ENCODE peak calls at places on chromosomes 16 and 17, in eight cellular contexts. Y is GM12865; O is CD8-positive, alpha-beta memory T cell; K is HTR-8/SVneo; L is ELR; F is AG04449; C is neural progenitor cell; U is PC-9. W is an unnamed sample.
A peak's percentile ranks its signal among the peaks of the same experiment; 100 is the strongest.

GRCh38 chr16:16971042-16971441 is 499.7 kb downstream of the XYLT1 start:
- DNase-seq in L (no peak), K (no peak), C (no peak), U (no peak), O (no peak), Y (no peak), F (no peak), W (no peak)

GRCh38 chr16:68995011-68995504 is 110.4 kb upstream of the HAS3 start:
- DNase-seq in C (peak; percentile 59), F (no peak), O (no peak), K (peak; percentile 64), Y (peak; percentile 47), U (peak; percentile 25), L (peak; percentile 80), W (peak; percentile 70)

GRCh38 chr17:12463102-12463501 is 202.6 kb upstream of the MYOCD start:
- DNase-seq in Y (no peak), O (no peak), U (no peak), K (no peak), C (no peak), F (peak; percentile 81), L (peak; percentile 19), W (no peak)

GRCh38 chr17:44128383-44128782 is 4.9 kb upstream of the HDAC5 start:
- DNase-seq in Y (no peak), U (no peak), L (no peak), F (no peak), C (no peak), K (no peak), O (no peak), W (no peak)

GRCh38 chr17:43907425-43907981 is at the start of gene MPP2:
- DNase-seq in F (no peak), Y (peak; percentile 19), C (peak; percentile 95), L (peak; percentile 80), O (peak; percentile 46), K (peak; percentile 88), U (no peak), W (peak; percentile 58)

GRCh38 chr17:17824119-17824779 is 12.5 kb downstream of the SREBF1 start:
- DNase-seq in K (no peak), L (no peak), U (no peak), F (no peak), C (peak; percentile 37), O (no peak), Y (peak; percentile 38), W (peak; percentile 21)

GRCh38 chr17:40178021-40178601 is 841 bp downstream of the RAPGEFL1 start:
- DNase-seq in O (no peak), K (no peak), U (no peak), L (no peak), F (no peak), C (peak; percentile 60), Y (no peak), W (no peak)

GRCh38 chr17:37148171-37148570 is 199.4 kb downstream of the AATF start:
- DNase-seq in Y (no peak), O (no peak), L (no peak), F (no peak), K (no peak), C (no peak), U (no peak), W (peak; percentile 15)

GRCh38 chr16:66250686-66251405 is 115.6 kb upstream of the CDH5 start:
- DNase-seq in K (no peak), U (no peak), L (peak; percentile 19), O (no peak), C (no peak), F (peak; percentile 40), Y (no peak), W (no peak)

GRCh38 chr16:30041841-30042240 is 10.8 kb upstream of the TLCD3B start:
- DNase-seq in O (no peak), Y (no peak), U (no peak), F (no peak), C (no peak), L (peak; percentile 72), K (no peak), W (peak; percentile 68)

GRCh38 chr16:27980076-27980775 is 83.3 kb downstream of the GSG1L start:
- DNase-seq in K (no peak), C (no peak), O (no peak), U (no peak), F (no peak), Y (no peak), L (no peak), W (no peak)

GRCh38 chr16:78926723-78927200 is 673.8 kb downstream of the MAF start:
- DNase-seq in U (no peak), C (no peak), O (no peak), K (no peak), F (no peak), Y (no peak), L (no peak), W (no peak)

GRCh38 chr17:73420897-73421296 is 109.1 kb upstream of the CDC42EP4 start:
- DNase-seq in C (no peak), L (peak; percentile 88), F (no peak), U (peak; percentile 16), O (no peak), Y (peak; percentile 13), K (peak; percentile 51), W (no peak)

GRCh38 chr17:33964344-33964979 is 290.6 kb upstream of the CCL2 start:
- DNase-seq in C (no peak), F (no peak), U (no peak), O (peak; percentile 20), Y (peak; percentile 90), K (no peak), L (no peak), W (no peak)

GRCh38 chr16:23298290-23298689 is 3.8 kb upstream of the SCNN1B start:
- DNase-seq in Y (no peak), O (no peak), K (no peak), F (no peak), L (no peak), U (no peak), C (no peak), W (no peak)

GRCh38 chr16:83068686-83069085 is 441.9 kb downstream of the CDH13 start:
- DNase-seq in K (peak; percentile 4), Y (no peak), U (no peak), O (no peak), F (no peak), L (peak; percentile 31), C (no peak), W (peak; percentile 80)

GRCh38 chr17:80364091-80364691 is 50.8 kb upstream of the ENDOV start:
- DNase-seq in U (peak; percentile 13), L (peak; percentile 44), O (no peak), F (no peak), K (peak; percentile 24), C (peak; percentile 63), Y (no peak), W (peak; percentile 40)

GRCh38 chr16:80350066-80350465 is 190.7 kb upstream of the DYNLRB2 start:
- DNase-seq in Y (no peak), L (no peak), O (no peak), C (no peak), F (no peak), U (no peak), K (no peak), W (no peak)

GRCh38 chr16:60142991-60143705 is 1409.0 kb upstream of the GOT2 start:
- DNase-seq in L (peak; percentile 72), F (no peak), Y (no peak), C (no peak), U (no peak), K (peak; percentile 2), O (no peak), W (no peak)

GRCh38 chr16:66515543-66516171 is 34.3 kb downstream of the TK2 start:
- DNase-seq in C (no peak), F (no peak), L (peak; percentile 70), Y (peak; percentile 35), K (no peak), O (no peak), U (no peak), W (peak; percentile 81)

GRCh38 chr16:24975428-24975889 is 39.7 kb downstream of the ARHGAP17 start:
- DNase-seq in Y (peak; percentile 89), U (no peak), O (no peak), L (peak; percentile 43), K (no peak), F (no peak), C (no peak), W (no peak)

GRCh38 chr17:78890111-78890897 is 12.7 kb downstream of the CEP295NL start:
- DNase-seq in Y (peak; percentile 17), K (no peak), L (no peak), O (peak; percentile 34), F (no peak), U (no peak), C (no peak), W (no peak)

GRCh38 chr16:48627148-48627547 is 17.2 kb upstream of the N4BP1 start:
- DNase-seq in F (no peak), Y (no peak), L (no peak), K (no peak), U (no peak), O (no peak), C (no peak), W (no peak)

GRCh38 chr17:73641779-73642580 is 2.3 kb downstream of the SDK2 start:
- DNase-seq in K (no peak), C (peak; percentile 24), F (no peak), L (no peak), U (no peak), O (no peak), Y (no peak), W (no peak)

GRCh38 chr16:64687089-64687488 is 434.8 kb downstream of the CDH11 start:
- DNase-seq in C (no peak), Y (no peak), K (no peak), F (no peak), U (no peak), O (no peak), L (no peak), W (no peak)

GRCh38 chr17:46832945-46833839 is 14.7 kb upstream of the WNT3 start:
- DNase-seq in Y (no peak), F (no peak), K (no peak), O (no peak), C (peak; percentile 33), L (peak; percentile 82), U (no peak), W (no peak)

GRCh38 chr17:77722366-77722765 is 236.1 kb upstream of the TNRC6C start:
- DNase-seq in U (no peak), C (no peak), F (no peak), K (no peak), O (no peak), Y (no peak), L (no peak), W (no peak)

GRCh38 chr16:3152022-3152272 is 17.1 kb downstream of the ZNF213 start:
- DNase-seq in F (no peak), O (no peak), C (no peak), L (no peak), Y (no peak), K (no peak), U (no peak), W (no peak)

GRCh38 chr17:82962163-82962720 is 117.2 kb upstream of the METRNL start:
- DNase-seq in K (no peak), F (no peak), Y (no peak), C (no peak), O (no peak), L (peak; percentile 46), U (no peak), W (no peak)

GRCh38 chr16:49701867-49702494 is 153.9 kb downstream of the ZNF423 start:
- DNase-seq in K (no peak), C (peak; percentile 90), O (no peak), L (no peak), Y (no peak), F (no peak), U (no peak), W (no peak)

GRCh38 chr16:22847100-22847499 is 33.1 kb downstream of the HS3ST2 start:
- DNase-seq in C (no peak), K (no peak), O (no peak), U (no peak), Y (no peak), L (no peak), F (no peak), W (no peak)

GRCh38 chr17:72931635-72932034 is 160.9 kb downstream of the SLC39A11 start:
- DNase-seq in F (no peak), U (no peak), Y (peak; percentile 67), L (no peak), K (no peak), C (no peak), O (no peak), W (no peak)

GRCh38 chr17:76026714-76027158 is 370 bp downstream of the EVPL start:
- DNase-seq in L (no peak), U (no peak), F (no peak), Y (no peak), O (no peak), K (no peak), C (no peak), W (no peak)

GRCh38 chr16:79316004-79316458 is 284.5 kb downstream of the MAF start:
- DNase-seq in L (no peak), C (no peak), O (no peak), F (no peak), U (no peak), K (no peak), Y (peak; percentile 55), W (no peak)

W was measured in dermis blood vessel endothelial cell.